ENCODE peak calls at places on chromosomes 2 and 18, in nine cellular contexts. N is activated CD8-positive, alpha-beta T cell treated with anti-CD3 and anti-CD28 coated beads for 36 hours; H is uterus; C is LNCaP clone FGC; U is ovary; B is neural crest cell; Q is tibial nerve; T is astrocyte of the spinal cord; X is lower leg skin. A is an unnamed sample.

GRCh38 chr18:26435415-26436095 is 112.8 kb downstream of the KCTD1 start:
- DNase-seq in C (no peak), H (no peak), B (no peak), Q (no peak), N (no peak), T (no peak), X (no peak), U (no peak), A (no peak)

GRCh38 chr2:45141883-45142866 is 132.9 kb upstream of the SIX2 start:
- DNase-seq in N (no peak), B (no peak), H (no peak), T (no peak), U (no peak), Q (no peak), X (no peak), C (peak), A (no peak)

GRCh38 chr2:235694721-235695601 is 201.1 kb downstream of the AGAP1 start:
- DNase-seq in H (no peak), B (no peak), T (no peak), U (no peak), X (peak), C (no peak), Q (no peak), N (no peak), A (no peak)

GRCh38 chr18:58013241-58014211 is 30.5 kb upstream of the NEDD4L start:
- DNase-seq in C (no peak), U (no peak), H (no peak), X (no peak), B (no peak), Q (no peak), T (no peak), N (no peak), A (no peak)

GRCh38 chr2:47389692-47390091 is 13.3 kb upstream of the MSH2 start:
- DNase-seq in C (no peak), T (no peak), H (no peak), B (no peak), Q (no peak), X (peak), N (no peak), U (no peak), A (no peak)

GRCh38 chr18:10530852-10531251 is 5.0 kb downstream of the NAPG start:
- DNase-seq in X (no peak), T (peak), N (peak), H (no peak), Q (no peak), C (no peak), B (no peak), U (no peak), A (no peak)

GRCh38 chr2:55961318-55961911 is 37.8 kb upstream of the EFEMP1 start:
- DNase-seq in B (no peak), H (no peak), X (no peak), T (peak), C (no peak), N (no peak), Q (no peak), U (no peak), A (no peak)

GRCh38 chr2:89775885-89776284 is 1084.4 kb downstream of the RPIA start:
- DNase-seq in U (no peak), C (no peak), N (no peak), H (no peak), B (no peak), X (no peak), T (no peak), Q (no peak), A (no peak)

GRCh38 chr2:174683392-174683759 is 80.9 kb downstream of the CHRNA1 start:
- DNase-seq in H (peak), C (no peak), T (peak), B (no peak), X (no peak), N (peak), U (no peak), Q (no peak), A (no peak)

GRCh38 chr18:25805323-25805722 is 285.1 kb downstream of the SS18 start:
- DNase-seq in N (no peak), C (no peak), Q (no peak), X (no peak), H (no peak), B (no peak), T (peak), U (peak), A (no peak)

GRCh38 chr2:68747918-68748317 is 13.3 kb downstream of the ARHGAP25 start:
- DNase-seq in X (peak), H (no peak), T (no peak), C (no peak), B (no peak), Q (no peak), N (no peak), U (no peak), A (peak)

GRCh38 chr18:58140366-58141325 is 96.6 kb downstream of the NEDD4L start:
- DNase-seq in T (no peak), N (no peak), U (no peak), C (no peak), X (peak), Q (no peak), B (no peak), H (no peak), A (no peak)

GRCh38 chr2:47592381-47592780 is 189.4 kb downstream of the MSH2 start:
- DNase-seq in C (no peak), H (no peak), T (no peak), N (no peak), U (no peak), Q (no peak), B (no peak), X (no peak), A (no peak)

GRCh38 chr2:188664391-188664790 is 309.8 kb upstream of the COL3A1 start:
- DNase-seq in X (no peak), U (no peak), H (peak), C (no peak), B (no peak), T (no peak), N (no peak), Q (no peak), A (no peak)

GRCh38 chr2:145221511-145221910 is 701.6 kb upstream of the ZEB2 start:
- DNase-seq in B (no peak), U (no peak), H (no peak), N (no peak), T (peak), C (no peak), X (no peak), Q (no peak), A (no peak)

GRCh38 chr2:79511320-79511951 is 1.4 kb upstream of the CTNNA2 start:
- DNase-seq in X (no peak), U (no peak), C (peak), N (peak), T (peak), B (peak), Q (no peak), H (no peak), A (peak)

GRCh38 chr18:70072678-70073077 is 125.0 kb upstream of the CD226 start:
- DNase-seq in T (peak), C (peak), N (no peak), Q (no peak), B (no peak), X (no peak), H (no peak), U (no peak), A (no peak)

GRCh38 chr2:200054681-200055468 is 99.5 kb downstream of the MAIP1 start:
- DNase-seq in B (peak), N (no peak), X (no peak), Q (no peak), H (no peak), C (no peak), U (no peak), T (no peak), A (no peak)

GRCh38 chr2:69340101-69340775 is 46.8 kb downstream of the GFPT1 start:
- DNase-seq in U (no peak), T (no peak), N (no peak), B (no peak), X (no peak), Q (no peak), H (no peak), C (no peak), A (no peak)

GRCh38 chr2:26970928-26971627 is 641 bp downstream of the MAPRE3 start:
- DNase-seq in H (peak), X (peak), N (no peak), C (no peak), T (peak), U (peak), B (no peak), Q (no peak), A (peak)

GRCh38 chr18:23237524-23238151 is 102.4 kb downstream of the CABLES1 start:
- DNase-seq in X (peak), N (peak), T (peak), B (peak), C (no peak), Q (no peak), U (peak), H (peak), A (no peak)

GRCh38 chr2:221468288-221468687 is 103.8 kb downstream of the EPHA4 start:
- DNase-seq in H (no peak), T (no peak), N (no peak), B (no peak), U (no peak), Q (no peak), X (no peak), C (no peak), A (no peak)

GRCh38 chr2:95265182-95265581 is 9.1 kb upstream of the PROM2 start:
- DNase-seq in T (no peak), B (no peak), X (peak), H (no peak), C (no peak), N (no peak), U (no peak), Q (no peak), A (no peak)

GRCh38 chr18:32072321-32072720 is 19.4 kb upstream of the RNF138 start:
- DNase-seq in T (no peak), H (no peak), B (no peak), U (no peak), Q (no peak), C (no peak), X (no peak), N (peak), A (no peak)

GRCh38 chr2:172148246-172148645 is 45.5 kb upstream of the DLX2 start:
- DNase-seq in Q (no peak), H (no peak), N (no peak), X (no peak), U (no peak), B (no peak), T (no peak), C (no peak), A (no peak)

GRCh38 chr18:3595282-3596273 is 145.6 kb downstream of the TGIF1 start:
- DNase-seq in X (no peak), T (peak), Q (no peak), U (no peak), C (peak), B (no peak), N (peak), H (peak), A (no peak)

GRCh38 chr2:48589170-48589767 is 28.4 kb upstream of the GTF2A1L start:
- DNase-seq in U (peak), B (peak), C (no peak), X (no peak), Q (peak), T (peak), N (peak), H (peak), A (peak)

GRCh38 chr2:182301093-182301492 is 125.7 kb downstream of the PDE1A start:
- DNase-seq in B (no peak), C (no peak), N (no peak), U (no peak), H (no peak), T (peak), X (no peak), Q (no peak), A (no peak)

GRCh38 chr2:6845312-6845711 is 20.4 kb downstream of the CMPK2 start:
- DNase-seq in U (no peak), Q (no peak), N (peak), B (no peak), T (peak), X (no peak), H (no peak), C (no peak), A (no peak)

GRCh38 chr2:25127631-25128030 is 40.7 kb downstream of the POMC start:
- DNase-seq in U (no peak), H (peak), B (no peak), C (no peak), X (no peak), Q (no peak), T (peak), N (no peak), A (no peak)

GRCh38 chr2:152755029-152755428 is 36.6 kb downstream of the ARL6IP6 start:
- DNase-seq in U (peak), T (no peak), C (no peak), B (no peak), X (no peak), Q (no peak), H (no peak), N (peak), A (no peak)

GRCh38 chr18:30712383-30712782 is 330.2 kb downstream of the DSC3 start:
- DNase-seq in U (no peak), B (no peak), H (no peak), C (no peak), T (no peak), N (no peak), Q (no peak), X (no peak), A (no peak)

DNA sequence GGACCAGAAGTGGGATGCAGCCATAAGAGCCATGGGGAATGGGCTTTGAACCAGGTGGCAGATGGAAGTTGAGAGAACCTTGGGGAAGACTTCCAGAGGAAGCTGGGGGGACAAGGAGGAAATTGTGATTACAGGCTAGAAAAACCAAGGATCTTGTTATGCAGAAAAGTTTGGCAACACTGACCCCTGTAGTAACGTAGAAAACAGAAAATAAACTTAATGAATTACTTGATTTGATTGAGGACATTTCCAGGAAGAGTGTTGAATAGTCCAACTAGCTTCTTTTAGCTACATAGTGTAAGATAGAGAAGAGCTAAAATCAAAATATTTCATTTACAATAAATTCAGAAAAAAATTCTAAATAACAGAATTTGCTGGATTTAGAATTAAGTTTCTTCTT is 91.9 kb upstream of the GPC1 start:
- DNase-seq in T (no peak), C (no peak), N (no peak), B (no peak), H (no peak), Q (no peak), X (no peak), U (no peak), A (no peak)
- TF ChIP-seq CTCF in T (no peak), C (no peak), N (no peak), B (no peak), H (no peak), Q (no peak), X (no peak), U (no peak), A (no peak)

DNA sequence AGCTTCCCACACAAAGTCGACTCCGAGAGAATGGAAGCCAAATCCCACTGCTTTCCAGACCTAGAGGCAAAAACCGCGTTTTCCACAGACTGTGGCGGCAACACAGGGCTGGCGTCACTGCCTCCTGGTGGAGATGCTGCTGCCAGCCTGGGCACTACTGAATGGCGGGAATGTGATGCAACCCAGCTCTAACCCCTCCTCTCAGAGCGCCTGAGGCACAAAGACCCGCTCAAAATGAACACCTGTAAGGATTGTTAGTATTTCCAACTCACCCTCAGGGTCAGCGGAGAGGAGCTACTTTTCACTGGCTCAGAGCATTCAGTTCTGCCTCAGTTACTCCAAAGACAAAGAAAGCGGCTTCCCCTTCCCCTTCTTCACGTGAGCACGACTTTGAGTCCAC is 548.0 kb upstream of the SALL3 start:
- DNase-seq in Q (no peak), H (no peak), N (no peak), B (peak), C (no peak), U (no peak), T (no peak), X (no peak), A (no peak)
- TF ChIP-seq CTCF in Q (no peak), H (no peak), N (no peak), B (no peak), C (peak), U (no peak), T (no peak), X (no peak), A (no peak)

DNA sequence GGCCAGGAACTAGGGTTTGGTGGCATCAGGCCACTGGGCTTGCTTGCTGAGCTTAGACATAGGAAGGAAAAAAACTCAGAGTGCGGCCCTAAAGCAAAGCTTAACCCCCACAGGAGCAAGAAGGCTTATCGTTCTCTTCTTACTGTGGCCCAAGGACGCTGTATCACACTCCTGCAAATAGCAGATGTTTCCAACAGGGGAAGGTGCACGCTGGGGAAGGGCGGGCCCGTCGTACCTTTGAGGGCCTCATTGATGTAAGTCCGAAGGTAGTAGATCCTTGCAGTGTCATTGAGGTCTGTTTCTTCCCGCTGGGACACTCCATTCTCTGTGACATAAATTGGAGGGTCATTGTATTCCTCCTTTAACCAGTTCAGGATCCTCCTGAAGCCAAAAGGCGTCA is 46.6 kb downstream of the LCT start:
- DNase-seq in H (no peak), Q (no peak), X (peak), B (no peak), U (no peak), N (no peak), T (no peak), C (no peak), A (no peak)
- TF ChIP-seq CTCF in H (no peak), Q (no peak), X (no peak), B (no peak), U (no peak), N (no peak), T (no peak), C (no peak), A (no peak)

DNA sequence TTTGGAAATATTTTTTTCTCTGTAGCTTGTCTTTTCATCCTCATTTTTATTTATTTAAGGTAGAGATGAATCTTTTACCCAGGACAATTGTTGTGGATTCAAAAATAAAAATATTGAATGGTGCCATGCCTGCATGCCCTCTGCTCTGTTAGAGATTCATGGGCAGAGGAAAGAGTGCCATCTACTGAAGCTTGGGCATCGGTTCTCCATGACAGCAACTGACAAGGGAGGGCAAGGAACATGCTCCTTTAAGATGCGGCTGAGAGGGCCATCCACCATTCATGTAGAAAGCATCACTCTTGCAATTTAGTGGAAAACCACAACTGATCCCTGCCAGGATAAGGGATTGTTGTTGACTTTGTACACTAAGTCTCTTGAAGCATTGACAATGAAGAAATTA is 79.9 kb downstream of the PARD3B start:
- DNase-seq in X (no peak), Q (no peak), T (no peak), B (no peak), N (no peak), C (no peak), U (no peak), H (no peak), A (no peak)
- TF ChIP-seq CTCF in X (no peak), Q (no peak), T (no peak), B (no peak), N (no peak), C (peak), U (no peak), H (no peak), A (no peak)

DNA sequence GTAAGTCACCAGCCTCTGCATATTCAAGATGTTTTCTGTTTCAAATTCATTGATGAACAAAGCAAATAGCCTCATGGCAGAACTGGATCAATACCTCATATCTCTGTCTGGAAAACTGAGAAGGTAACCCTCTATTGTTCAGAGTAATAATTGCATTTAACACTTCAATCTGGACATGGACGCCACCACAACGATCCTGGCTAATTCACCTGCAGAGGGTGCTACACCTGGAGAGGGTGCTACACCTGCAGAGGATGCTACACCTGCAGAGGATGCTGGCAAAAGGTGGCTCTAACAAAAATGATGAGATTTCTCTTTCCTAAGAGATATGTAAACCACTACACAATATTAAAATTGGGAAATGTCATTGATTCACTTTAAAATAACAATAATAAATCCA is 183.1 kb upstream of the HNRNPA3 start:
- DNase-seq in C (no peak), B (no peak), N (no peak), U (no peak), Q (no peak), T (no peak), H (no peak), X (no peak), A (no peak)
- TF ChIP-seq CTCF in C (peak), B (no peak), N (no peak), U (no peak), Q (no peak), T (no peak), H (no peak), X (no peak), A (no peak)